ENCODE peak calls at places on chromosomes 6 and 20, in six cellular contexts. T is cardiac muscle cell; L is heart right ventricle; M is CD8-positive, alpha-beta T cell; Z is psoas muscle; G is GM13976. K is an unnamed sample.
A peak's percentile ranks its signal among the peaks of the same experiment; 100 is the strongest.

GRCh38 chr20:25191689-25192088 is 3.8 kb upstream of the ENTPD6 start:
- DNase-seq in T (peak; percentile 67), L (no peak), M (no peak), Z (no peak), G (no peak), K (no peak)

GRCh38 chr6:83071023-83071422 is 3.6 kb downstream of the DOP1A start:
- DNase-seq in T (no peak), L (no peak), M (no peak), Z (no peak), G (no peak), K (no peak)

GRCh38 chr6:13453771-13454251 is 33.6 kb downstream of the GFOD1 start:
- DNase-seq in T (no peak), L (no peak), M (no peak), Z (no peak), G (peak; percentile 42), K (no peak)

GRCh38 chr6:14664112-14664592 is 546.6 kb downstream of the CD83 start:
- DNase-seq in T (no peak), L (no peak), M (no peak), Z (no peak), G (peak; percentile 50), K (no peak)

GRCh38 chr6:153425536-153425935 is 294.5 kb upstream of the RGS17 start:
- DNase-seq in T (no peak), L (no peak), M (no peak), Z (no peak), G (no peak), K (no peak)

GRCh38 chr6:32271427-32271826 is 47.6 kb upstream of the NOTCH4 start:
- DNase-seq in T (no peak), L (no peak), M (no peak), Z (no peak), G (no peak), K (no peak)

GRCh38 chr6:30150151-30150550 is 10.9 kb downstream of the TRIM10 start:
- DNase-seq in T (no peak), L (no peak), M (no peak), Z (no peak), G (no peak), K (no peak)

GRCh38 chr6:117496383-117496990 is 14.0 kb downstream of the DCBLD1 start:
- DNase-seq in T (no peak), L (no peak), M (no peak), Z (no peak), G (no peak), K (no peak)

GRCh38 chr6:81696505-81696904 is 56.0 kb downstream of the TENT5A start:
- DNase-seq in T (no peak), L (no peak), M (no peak), Z (no peak), G (no peak), K (no peak)

GRCh38 chr6:97095466-97095865 is 170.9 kb downstream of the KLHL32 start:
- DNase-seq in T (no peak), L (no peak), M (no peak), Z (no peak), G (no peak), K (no peak)

GRCh38 chr6:73696990-73697651 is 1.1 kb downstream of the CD109 start:
- DNase-seq in T (no peak), L (no peak), M (no peak), Z (no peak), G (no peak), K (no peak)

GRCh38 chr6:21582651-21583050 is 10.9 kb upstream of the SOX4 start:
- DNase-seq in T (no peak), L (no peak), M (no peak), Z (no peak), G (no peak), K (no peak)

GRCh38 chr20:39986231-39986904 is 702.7 kb downstream of the MAFB start:
- DNase-seq in T (peak; percentile 65), L (peak; percentile 55), M (no peak), Z (peak; percentile 90), G (no peak), K (peak; percentile 51)

GRCh38 chr6:137746264-137746663 is 120.8 kb upstream of the TNFAIP3 start:
- DNase-seq in T (no peak), L (no peak), M (no peak), Z (no peak), G (peak; percentile 48), K (no peak)

GRCh38 chr20:25467441-25467840 is 60.0 kb downstream of the GINS1 start:
- DNase-seq in T (no peak), L (no peak), M (no peak), Z (no peak), G (no peak), K (no peak)

GRCh38 chr20:12207875-12208274 is 290.2 kb downstream of the BTBD3 start:
- DNase-seq in T (peak; percentile 39), L (no peak), M (no peak), Z (no peak), G (no peak), K (no peak)

GRCh38 chr6:144248470-144249301 is 36.4 kb upstream of the UTRN start:
- DNase-seq in T (no peak), L (no peak), M (no peak), Z (no peak), G (peak; percentile 21), K (no peak)

GRCh38 chr6:32949113-32949512 is 3.8 kb downstream of the HLA-DMA start:
- DNase-seq in T (no peak), L (no peak), M (no peak), Z (no peak), G (no peak), K (no peak)

GRCh38 chr20:7980332-7981046 is 39.1 kb downstream of the TMX4 start:
- DNase-seq in T (peak; percentile 38), L (no peak), M (no peak), Z (no peak), G (peak; percentile 21), K (no peak)

GRCh38 chr6:150600302-150601017 is 775 bp downstream of the PLEKHG1 start:
- DNase-seq in T (peak; percentile 86), L (peak; percentile 55), M (peak; percentile 32), Z (peak; percentile 66), G (peak; percentile 83), K (peak; percentile 81)

GRCh38 chr20:16104783-16105182 is 468.5 kb downstream of the KIF16B start:
- DNase-seq in T (no peak), L (no peak), M (no peak), Z (no peak), G (no peak), K (no peak)

GRCh38 chr6:145544031-145544430 is 191.3 kb downstream of the EPM2A start:
- DNase-seq in T (no peak), L (no peak), M (no peak), Z (peak; percentile 57), G (no peak), K (no peak)

GRCh38 chr6:42963179-42963854 is 2.8 kb downstream of the GNMT start:
- DNase-seq in T (no peak), L (no peak), M (no peak), Z (no peak), G (no peak), K (no peak)

GRCh38 chr6:122696079-122696478 is 83.4 kb upstream of the FABP7 start:
- DNase-seq in T (no peak), L (no peak), M (no peak), Z (no peak), G (no peak), K (no peak)

GRCh38 chr6:170149681-170150589 is 140.9 kb downstream of the DLL1 start:
- DNase-seq in T (no peak), L (no peak), M (no peak), Z (peak; percentile 32), G (no peak), K (no peak)

GRCh38 chr6:75600694-75601265 is 900 bp upstream of the SENP6 start:
- DNase-seq in T (no peak), L (no peak), M (no peak), Z (no peak), G (no peak), K (no peak)

GRCh38 chr6:19921821-19922220 is 84.7 kb downstream of the ID4 start:
- DNase-seq in T (peak; percentile 52), L (no peak), M (no peak), Z (no peak), G (no peak), K (no peak)

GRCh38 chr20:14568701-14569100 is 231.3 kb upstream of the FLRT3 start:
- DNase-seq in T (no peak), L (no peak), M (no peak), Z (no peak), G (no peak), K (no peak)

GRCh38 chr6:446418-447366 is 55.1 kb downstream of the IRF4 start:
- DNase-seq in T (no peak), L (no peak), M (peak; percentile 85), Z (no peak), G (no peak), K (no peak)

GRCh38 chr6:110996661-110997060 is 14.8 kb downstream of the RPF2 start:
- DNase-seq in T (no peak), L (no peak), M (no peak), Z (no peak), G (no peak), K (no peak)

GRCh38 chr6:110990835-110991576 is 9.2 kb downstream of the RPF2 start:
- DNase-seq in T (no peak), L (no peak), M (no peak), Z (no peak), G (no peak), K (no peak)
- TF ChIP-seq CTCF in T (no peak), L (no peak), M (no peak), Z (no peak), G (no peak), K (no peak)

DNA sequence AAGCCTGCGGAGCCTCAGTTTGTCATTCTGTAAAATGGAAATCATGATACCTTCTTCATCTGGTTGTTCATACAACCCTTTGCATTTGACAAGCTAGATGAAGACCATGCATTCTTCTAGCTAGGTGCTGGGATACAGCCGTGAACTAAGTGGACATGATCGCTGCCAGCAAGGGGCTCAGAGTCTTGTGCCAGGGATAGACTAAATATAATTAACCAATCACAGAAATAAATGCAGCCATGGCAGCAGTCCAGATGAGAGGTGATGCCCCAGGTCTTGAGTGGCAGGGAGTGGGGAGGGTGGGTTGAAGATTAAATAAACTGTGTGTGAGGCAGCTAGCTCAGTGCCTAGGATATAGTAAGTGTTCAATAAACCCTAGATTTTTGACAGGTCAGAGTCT is 19.3 kb downstream of the JPH2 start:
- DNase-seq in T (no peak), L (no peak), M (no peak), Z (no peak), G (no peak), K (no peak)
- TF ChIP-seq CTCF in T (no peak), L (no peak), M (no peak), Z (no peak), G (no peak), K (no peak)

DNA sequence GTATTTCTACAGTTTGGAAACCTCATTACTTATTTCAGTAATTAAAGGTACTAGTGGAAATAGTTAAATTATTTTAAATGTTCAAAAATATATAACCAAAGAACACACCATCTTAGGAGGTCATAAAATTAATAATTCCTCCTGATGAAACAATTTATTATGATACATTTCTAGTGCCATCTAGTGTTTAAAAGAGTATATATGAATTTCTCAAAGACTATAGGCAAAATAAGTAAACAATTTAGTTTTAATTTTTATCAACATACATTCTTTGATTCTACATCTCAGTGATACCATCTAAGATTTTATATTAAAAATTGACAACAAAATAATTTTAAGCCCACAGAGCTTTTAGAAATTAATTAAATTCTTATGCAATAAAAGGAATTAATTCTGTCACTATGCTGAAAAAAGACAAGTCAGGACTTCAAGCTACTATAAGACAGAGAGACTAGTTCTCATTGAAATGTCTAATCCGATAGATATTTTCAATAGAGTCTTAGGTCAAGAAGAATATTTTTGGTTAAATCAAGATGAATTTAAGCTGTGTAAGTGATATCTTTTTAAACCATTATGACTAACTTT is 107.8 kb upstream of the RNF217 start:
- DNase-seq in T (no peak), L (no peak), M (no peak), Z (no peak), G (no peak), K (no peak)
- TF ChIP-seq CTCF in T (peak; percentile 29), L (peak; percentile 50), M (no peak), Z (peak; percentile 28), G (no peak), K (no peak)

GRCh38 chr6:146785001-146785585 is 186.3 kb downstream of the ADGB start:
- DNase-seq in T (peak; percentile 76), L (no peak), M (no peak), Z (no peak), G (peak; percentile 18), K (no peak)
- TF ChIP-seq CTCF in T (peak; percentile 56), L (peak; percentile 60), M (peak; percentile 41), Z (peak; percentile 32), G (peak; percentile 10), K (peak; percentile 46)

K was measured in right lobe of liver.